ENCODE peak calls at places on chromosomes 16 and 17, in four cellular contexts. U is K562, N is GM12878, H is HepG2. V is an unnamed sample.

GRCh38 chr17:9284884-9285283 is 263.6 kb downstream of the NTN1 start:
- DNase-seq in U (no peak), N (no peak), H (no peak), V (no peak)

GRCh38 chr16:12617401-12617819 is 186.3 kb downstream of the CPPED1 start:
- DNase-seq in U (no peak), N (no peak), H (no peak), V (no peak)

GRCh38 chr17:45828171-45829133 is 16.2 kb upstream of the SPPL2C start:
- DNase-seq in U (no peak), N (no peak), H (no peak), V (no peak)

GRCh38 chr17:72511874-72512273 is 391.1 kb downstream of the SOX9 start:
- DNase-seq in U (no peak), N (no peak), H (no peak), V (no peak)

GRCh38 chr17:44065668-44066203 is 735 bp downstream of the LSM12 start:
- DNase-seq in U (peak), N (no peak), H (no peak), V (no peak)

GRCh38 chr17:74271902-74272563 is 2.0 kb upstream of the DNAI2 start:
- DNase-seq in U (no peak), N (no peak), H (no peak), V (no peak)

GRCh38 chr17:43175213-43176118 is 4.5 kb downstream of the NBR1 start:
- DNase-seq in U (no peak), N (no peak), H (peak), V (no peak)

GRCh38 chr16:56349711-56350161 is 75.6 kb downstream of the AMFR start:
- DNase-seq in U (no peak), N (no peak), H (no peak), V (no peak)

GRCh38 chr16:10822702-10823101 is 4.1 kb upstream of the TVP23A start:
- DNase-seq in U (no peak), N (no peak), H (no peak), V (no peak)

GRCh38 chr16:22144520-22144919 is 17.8 kb upstream of the SDR42E2 start:
- DNase-seq in U (no peak), N (no peak), H (no peak), V (no peak)

GRCh38 chr16:50238314-50238713 is 28.0 kb upstream of the ADCY7 start:
- DNase-seq in U (no peak), N (no peak), H (peak), V (no peak)

GRCh38 chr16:71537643-71538042 is 11.4 kb downstream of the CHST4 start:
- DNase-seq in U (peak), N (peak), H (peak), V (peak)

GRCh38 chr17:63848834-63849689 is 6.6 kb upstream of the SMARCD2 start:
- DNase-seq in U (peak), N (peak), H (peak), V (peak)

GRCh38 chr17:8122923-8123694 is 797 bp downstream of the HES7 start:
- DNase-seq in U (peak), N (no peak), H (no peak), V (peak)

GRCh38 chr17:80872999-80873951 is 118.4 kb upstream of the CHMP6 start:
- DNase-seq in U (no peak), N (no peak), H (no peak), V (peak)

GRCh38 chr17:7818026-7818425 is 16.0 kb upstream of the KDM6B start:
- DNase-seq in U (no peak), N (no peak), H (no peak), V (no peak)

GRCh38 chr17:54085020-54085419 is 262.3 kb downstream of the KIF2B start:
- DNase-seq in U (no peak), N (no peak), H (no peak), V (no peak)

GRCh38 chr17:12537436-12537835 is 128.3 kb upstream of the MYOCD start:
- DNase-seq in U (no peak), N (no peak), H (no peak), V (no peak)

GRCh38 chr16:19166500-19166899 is 1.5 kb upstream of the SYT17 start:
- DNase-seq in U (no peak), N (no peak), H (no peak), V (no peak)

GRCh38 chr16:89536886-89537548 is 23.5 kb upstream of the RPL13 start:
- DNase-seq in U (no peak), N (no peak), H (no peak), V (no peak)

GRCh38 chr16:19188406-19188805 is 20.4 kb downstream of the SYT17 start:
- DNase-seq in U (no peak), N (no peak), H (no peak), V (no peak)

GRCh38 chr16:49628148-49628547 is 227.8 kb downstream of the ZNF423 start:
- DNase-seq in U (no peak), N (no peak), H (no peak), V (no peak)

GRCh38 chr16:626787-627457 is 3.9 kb upstream of the WFIKKN1 start:
- DNase-seq in U (peak), N (no peak), H (no peak), V (no peak)

GRCh38 chr17:8087942-8088230 is 370 bp upstream of the ALOX12B start:
- DNase-seq in U (no peak), N (no peak), H (no peak), V (no peak)

GRCh38 chr16:86261379-86261778 is 248.9 kb upstream of the FOXF1 start:
- DNase-seq in U (peak), N (peak), H (no peak), V (no peak)

GRCh38 chr17:29615048-29615385 is 7.7 kb downstream of the CORO6 start:
- DNase-seq in U (peak), N (no peak), H (no peak), V (no peak)

GRCh38 chr17:80191720-80192265 is 22.0 kb downstream of the CARD14 start:
- DNase-seq in U (no peak), N (no peak), H (no peak), V (no peak)

GRCh38 chr16:12337776-12338655 is 361.5 kb downstream of the SNX29 start:
- DNase-seq in U (no peak), N (no peak), H (no peak), V (no peak)

GRCh38 chr17:29349409-29349808 is 40.8 kb upstream of the TAOK1 start:
- DNase-seq in U (no peak), N (no peak), H (no peak), V (no peak)

GRCh38 chr16:28101533-28101890 is 38.0 kb upstream of the GSG1L start:
- DNase-seq in U (no peak), N (no peak), H (no peak), V (no peak)

GRCh38 chr17:58320163-58320558 is 8.4 kb downstream of the TSPOAP1 start:
- DNase-seq in U (no peak), N (no peak), H (no peak), V (peak)

DNA sequence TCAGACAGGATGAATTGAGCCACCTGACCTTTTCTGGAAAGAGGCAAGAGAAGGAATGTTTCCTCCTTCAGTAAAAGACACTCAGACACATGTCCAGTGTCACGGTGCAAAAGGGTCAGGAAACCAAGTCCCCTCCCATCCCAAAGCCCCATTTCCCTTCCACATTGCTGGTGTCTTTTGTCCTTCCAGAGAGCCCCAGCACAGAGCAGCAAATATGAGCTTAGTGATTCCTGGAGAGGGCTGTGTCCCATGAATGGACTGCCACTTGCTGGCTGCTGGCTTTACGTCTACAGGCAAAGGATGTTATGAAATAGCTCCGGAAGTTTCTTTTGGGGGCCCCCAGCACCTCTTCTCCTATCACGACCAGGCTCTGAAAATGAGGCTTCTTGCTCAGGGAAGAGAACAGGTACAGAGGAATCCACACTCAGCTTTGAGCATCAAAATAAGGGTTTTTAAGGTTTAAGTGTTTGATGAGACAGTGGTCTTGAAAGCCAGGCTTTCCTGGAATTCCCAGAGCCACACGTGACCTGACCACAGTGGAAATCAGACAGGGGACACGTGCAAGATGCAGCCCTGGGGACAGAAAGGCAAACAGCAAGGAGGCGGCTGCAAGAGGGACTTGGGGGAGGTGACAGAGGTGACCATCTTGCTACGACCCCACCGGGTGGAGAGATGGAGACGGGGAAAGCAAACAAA is 58.1 kb downstream of the ZDHHC7 start:
- DNase-seq in U (peak), N (no peak), H (no peak), V (no peak)
- TF ChIP-seq TCF7 in U (no peak), N (no peak), H (no peak), V (no peak)

GRCh38 chr17:62763891-62764600 is 44.1 kb downstream of the MARCHF10 start:
- DNase-seq in U (peak), N (no peak), H (no peak), V (no peak)

GRCh38 chr17:62761884-62762283 is 46.2 kb downstream of the MARCHF10 start:
- DNase-seq in U (no peak), N (no peak), H (no peak), V (peak)

GRCh38 chr17:62757518-62757951 is 50.6 kb downstream of the MARCHF10 start:
- DNase-seq in U (no peak), N (no peak), H (no peak), V (no peak)

GRCh38 chr17:62760888-62761267 is 47.2 kb downstream of the MARCHF10 start:
- DNase-seq in U (no peak), N (no peak), H (no peak), V (no peak)

GRCh38 chr17:62760059-62760887 is 47.8 kb downstream of the MARCHF10 start:
- DNase-seq in U (no peak), N (no peak), H (no peak), V (no peak)
- TF ChIP-seq TCF7 in U (no peak), N (no peak), H (no peak), V (no peak)

GRCh38 chr16:15949210-15950166 is at the start of gene ABCC1:
- DNase-seq in U (peak), N (no peak), H (peak), V (peak)
- TF ChIP-seq TCF7 in U (no peak), N (no peak), H (no peak), V (no peak)

GRCh38 chr16:15052747-15053476 is 3.0 kb downstream of the NTAN1 start:
- DNase-seq in U (no peak), N (no peak), H (no peak), V (no peak)

GRCh38 chr16:15053904-15054303 is 2.0 kb downstream of the NTAN1 start:
- DNase-seq in U (no peak), N (no peak), H (no peak), V (no peak)

GRCh38 chr16:15057755-15058417 is 2.0 kb upstream of the NTAN1 start:
- DNase-seq in U (no peak), N (no peak), H (no peak), V (no peak)

GRCh38 chr16:15054357-15055140 is 1.3 kb downstream of the NTAN1 start:
- DNase-seq in U (no peak), N (no peak), H (no peak), V (no peak)

DNA sequence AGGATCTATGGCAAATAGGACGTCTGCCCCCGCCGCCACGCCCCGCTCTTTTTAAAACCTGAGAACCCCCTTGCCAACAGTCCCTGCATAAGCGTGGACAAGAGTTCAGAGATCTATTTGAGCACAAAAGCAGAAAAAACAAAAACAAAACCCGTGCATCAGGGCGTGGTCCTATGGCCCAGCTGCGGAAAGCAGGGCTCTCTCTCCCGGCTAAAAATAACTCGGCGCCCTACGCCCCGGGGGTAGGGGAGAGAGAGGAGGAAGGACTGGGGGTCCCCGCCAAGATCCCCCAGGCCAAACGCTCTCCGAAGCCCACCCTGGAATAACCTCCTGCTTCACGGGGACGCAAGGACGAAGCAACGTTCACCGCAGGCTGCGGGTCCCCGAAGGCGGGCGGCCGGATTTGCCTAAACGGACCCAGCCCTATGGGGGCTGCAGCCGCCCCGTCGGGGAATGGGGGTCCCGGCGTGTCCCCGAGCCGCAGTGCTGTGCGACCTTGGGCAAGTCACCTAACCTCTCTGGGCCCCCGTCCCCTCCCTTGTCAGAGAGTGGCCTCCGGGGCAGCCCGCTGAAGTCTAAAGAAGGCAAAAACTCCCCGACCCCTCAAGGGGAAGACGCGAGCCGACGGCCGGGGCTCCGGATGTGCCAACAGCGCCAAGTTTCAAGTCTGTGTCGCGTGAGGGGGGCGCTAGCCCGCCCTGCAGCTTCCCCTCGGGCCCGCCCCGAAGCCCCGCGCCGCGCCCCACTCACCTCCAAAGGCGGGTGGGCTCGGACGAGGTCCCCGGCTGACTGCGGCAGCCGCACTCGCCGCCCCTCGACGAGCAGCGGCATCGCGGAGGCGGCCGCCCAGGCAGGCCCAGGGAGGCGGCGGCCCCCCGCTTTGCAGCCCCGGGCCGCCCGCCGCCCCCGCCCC is 477 bp downstream of the NTAN1 start:
- DNase-seq in U (peak), N (no peak), H (peak), V (peak)
- TF ChIP-seq TCF7 in U (no peak), N (no peak), H (no peak), V (no peak)

GRCh38 chr16:81532491-81533174 is 88.0 kb downstream of the CMIP start:
- DNase-seq in U (no peak), N (no peak), H (peak), V (no peak)
- TF ChIP-seq TCF7 in U (no peak), N (no peak), H (no peak), V (no peak)

GRCh38 chr17:36926701-36927100 is 10.6 kb upstream of the LHX1 start:
- DNase-seq in U (no peak), N (no peak), H (no peak), V (no peak)

GRCh38 chr17:36930501-36930900 is 6.8 kb upstream of the LHX1 start:
- DNase-seq in U (no peak), N (no peak), H (no peak), V (no peak)

GRCh38 chr17:36926226-36926625 is 11.0 kb upstream of the LHX1 start:
- DNase-seq in U (peak), N (no peak), H (no peak), V (no peak)

GRCh38 chr17:36931096-36931696 is 6.1 kb upstream of the LHX1 start:
- DNase-seq in U (no peak), N (no peak), H (no peak), V (no peak)

GRCh38 chr17:36928450-36929125 is 8.7 kb upstream of the LHX1 start:
- DNase-seq in U (no peak), N (no peak), H (no peak), V (no peak)
- TF ChIP-seq TCF7 in U (no peak), N (no peak), H (no peak), V (no peak)

GRCh38 chr17:78734841-78735641 is 47.0 kb downstream of the CYTH1 start:
- DNase-seq in U (peak), N (no peak), H (peak), V (no peak)
- TF ChIP-seq TCF7 in U (no peak), N (no peak), H (no peak), V (no peak)

GRCh38 chr16:7946142-7946541 is 613.5 kb downstream of the RBFOX1 start:
- DNase-seq in U (no peak), N (no peak), H (no peak), V (no peak)
- TF ChIP-seq TCF7 in U (no peak), N (no peak), H (no peak), V (no peak)